ENCODE peak calls at places on chromosomes 6 and 20, in five cellular contexts. D, G, V, U and R are unnamed samples. For H3K4me1, the result is how much of the 10 kb centered on the place peaks cover.

GRCh38 chr6:30060634-30060981 is 457 bp upstream of the POLR1H start:
- DNase-seq in D (no peak), G (no peak), V (peak), U (peak), R (no peak)

GRCh38 chr6:27650620-27651370 is 177.9 kb upstream of the ZNF184 start:
- DNase-seq in D (peak), G (peak), V (no peak), U (peak), R (no peak)

GRCh38 chr6:135036731-135037420 is 17.7 kb downstream of the HBS1L start:
- DNase-seq in D (no peak), G (no peak), V (no peak), U (no peak), R (no peak)

GRCh38 chr20:63134201-63134612 is 81.7 kb downstream of the YTHDF1 start:
- DNase-seq in D (no peak), G (no peak), V (peak), U (peak), R (peak)

GRCh38 chr6:134177753-134178229 is 125.4 kb upstream of the SLC2A12 start:
- DNase-seq in D (no peak), G (no peak), V (no peak), U (no peak), R (no peak)

GRCh38 chr6:18276610-18277009 is 12.3 kb upstream of the DEK start:
- DNase-seq in D (no peak), G (no peak), V (no peak), U (peak), R (no peak)

GRCh38 chr20:61436674-61437279 is 184.7 kb downstream of the CDH4 start:
- DNase-seq in D (peak), G (no peak), V (no peak), U (peak), R (peak)

GRCh38 chr20:63580796-63581461 is 6.9 kb upstream of the HELZ2 start:
- DNase-seq in D (peak), G (peak), V (peak), U (peak), R (peak)

GRCh38 chr20:21322921-21323321 is 19.8 kb downstream of the XRN2 start:
- DNase-seq in D (no peak), G (no peak), V (no peak), U (no peak), R (no peak)

GRCh38 chr20:32965115-32965514 is 39.1 kb downstream of the SUN5 start:
- DNase-seq in D (no peak), G (no peak), V (no peak), U (no peak), R (peak)

GRCh38 chr6:93498713-93499112 is 79.4 kb upstream of the EPHA7 start:
- DNase-seq in D (no peak), G (no peak), V (no peak), U (no peak), R (no peak)

GRCh38 chr6:167574431-167575097 is 249.7 kb downstream of the TTLL2 start:
- DNase-seq in D (no peak), G (no peak), V (no peak), U (no peak), R (no peak)

GRCh38 chr6:38973178-38974057 is 75.2 kb upstream of the GLP1R start:
- DNase-seq in D (peak), G (peak), V (no peak), U (peak), R (no peak)

GRCh38 chr20:11387189-11387754 is 530.4 kb upstream of the BTBD3 start:
- DNase-seq in D (peak), G (peak), V (no peak), U (no peak), R (no peak)

GRCh38 chr6:626236-626635 is 30.7 kb downstream of the HUS1B start:
- DNase-seq in D (no peak), G (no peak), V (no peak), U (no peak), R (no peak)

GRCh38 chr6:125175459-125175858 is 21.9 kb downstream of the TPD52L1 start:
- DNase-seq in D (no peak), G (no peak), V (no peak), U (no peak), R (no peak)

GRCh38 chr6:100304575-100304974 is 160.1 kb downstream of the SIM1 start:
- DNase-seq in D (no peak), G (no peak), V (no peak), U (no peak), R (no peak)

GRCh38 chr20:47700327-47700726 is 85.0 kb downstream of the SULF2 start:
- DNase-seq in D (no peak), G (no peak), V (no peak), U (no peak), R (no peak)
- TF ChIP-seq CTCF in D (no peak), G (no peak), V (no peak), U (no peak), R (no peak)

GRCh38 chr6:33316603-33317417 is 734 bp downstream of the ZBTB22 start:
- DNase-seq in D (no peak), G (no peak), V (no peak), U (peak), R (no peak)
- H3K4me1 ChIP-seq in D (under half), G (under half), V (under half), U (under half), R (under half)

GRCh38 chr20:22402550-22402949 is 181.8 kb downstream of the FOXA2 start:
- DNase-seq in D (no peak), G (no peak), V (no peak), U (peak), R (no peak)

GRCh38 chr20:22404609-22405170 is 179.7 kb downstream of the FOXA2 start:
- DNase-seq in D (peak), G (no peak), V (no peak), U (no peak), R (no peak)

GRCh38 chr20:22400440-22400839 is 183.9 kb downstream of the FOXA2 start:
- DNase-seq in D (no peak), G (no peak), V (no peak), U (no peak), R (no peak)

GRCh38 chr20:22403860-22404608 is 180.3 kb downstream of the FOXA2 start:
- DNase-seq in D (peak), G (no peak), V (no peak), U (peak), R (no peak)

GRCh38 chr20:22402990-22403859 is 181.1 kb downstream of the FOXA2 start:
- DNase-seq in D (peak), G (no peak), V (no peak), U (peak), R (no peak)
- H3K4me3 ChIP-seq in D (peak), G (no peak), V (peak), U (peak), R (no peak)

GRCh38 chr6:158283304-158284005 is 28.8 kb upstream of the TULP4 start:
- DNase-seq in D (peak), G (no peak), V (no peak), U (peak), R (no peak)
- TF ChIP-seq CTCF in D (no peak), G (no peak), V (no peak), U (no peak), R (no peak)

GRCh38 chr6:82243886-82244285 is 3.7 kb downstream of the IBTK start:
- DNase-seq in D (no peak), G (no peak), V (no peak), U (no peak), R (no peak)
- H3K4me1 ChIP-seq in D (under half), G (under half), V (under half), U (under half), R (under half)

GRCh38 chr6:132192646-132193045 is 208.6 kb downstream of the MOXD1 start:
- DNase-seq in D (no peak), G (no peak), V (no peak), U (no peak), R (no peak)
- H3K4me3 ChIP-seq in D (no peak), G (no peak), V (no peak), U (no peak), R (no peak)